ENCODE peak calls at places on chromosomes 4 and X, in seven cellular contexts. W is glutamatergic neuron, A is breast epithelium, N is astrocyte, J is Calu3, M is Peyer's patch, T is left ventricle myocardium inferior. K is an unnamed sample.

GRCh38 chr4:138909605-138910004 is 106.0 kb upstream of the NOCT start:
- DNase-seq in W (no peak), A (no peak), N (no peak), J (no peak), M (no peak), T (no peak), K (no peak)

GRCh38 chrX:10173331-10173900 is 16.6 kb downstream of the CLCN4 start:
- DNase-seq in W (peak), A (peak), N (peak), J (peak), M (no peak), T (no peak), K (peak)

GRCh38 chrX:109632906-109633504 is 8.0 kb upstream of the KCNE5 start:
- DNase-seq in W (peak), A (no peak), N (no peak), J (peak), M (no peak), T (no peak), K (no peak)

GRCh38 chrX:23118890-23119527 is 119.2 kb downstream of the DDX53 start:
- DNase-seq in W (no peak), A (no peak), N (peak), J (peak), M (no peak), T (no peak), K (no peak)

GRCh38 chr4:187236491-187236890 is 512.8 kb upstream of the FAT1 start:
- DNase-seq in W (no peak), A (no peak), N (peak), J (no peak), M (no peak), T (no peak), K (no peak)

GRCh38 chrX:11100281-11101035 is 10.7 kb upstream of the HCCS start:
- DNase-seq in W (peak), A (no peak), N (peak), J (peak), M (no peak), T (no peak), K (no peak)

GRCh38 chrX:96563663-96564062 is 121.0 kb upstream of the DIAPH2 start:
- DNase-seq in W (no peak), A (no peak), N (no peak), J (no peak), M (no peak), T (no peak), K (no peak)

GRCh38 chr4:11355224-11355623 is 73.5 kb downstream of the HS3ST1 start:
- DNase-seq in W (no peak), A (no peak), N (no peak), J (no peak), M (no peak), T (no peak), K (no peak)

GRCh38 chrX:139200793-139201192 is 329.7 kb upstream of the F9 start:
- DNase-seq in W (no peak), A (no peak), N (peak), J (no peak), M (no peak), T (no peak), K (no peak)

GRCh38 chr4:82811838-82812672 is 13.5 kb upstream of the SCD5 start:
- DNase-seq in W (no peak), A (no peak), N (peak), J (no peak), M (no peak), T (no peak), K (no peak)

GRCh38 chrX:64204701-64205440 is 637 bp downstream of the AMER1 start:
- DNase-seq in W (peak), A (no peak), N (peak), J (peak), M (peak), T (peak), K (no peak)

GRCh38 chrX:77785400-77785745 is 643 bp downstream of the ATRX start:
- DNase-seq in W (peak), A (no peak), N (no peak), J (peak), M (no peak), T (no peak), K (no peak)

GRCh38 chr4:23889814-23890269 is at the start of gene PPARGC1A:
- DNase-seq in W (no peak), A (no peak), N (peak), J (peak), M (peak), T (peak), K (no peak)

GRCh38 chrX:19514791-19515614 is at the start of gene MAP3K15:
- DNase-seq in W (peak), A (no peak), N (no peak), J (peak), M (peak), T (peak), K (no peak)

GRCh38 chrX:91435465-91435864 is 826 bp downstream of the PABPC5 start:
- DNase-seq in W (peak), A (no peak), N (no peak), J (no peak), M (no peak), T (no peak), K (no peak)

GRCh38 chr4:185235480-185236154 is 26.2 kb downstream of the SNX25 start:
- DNase-seq in W (no peak), A (no peak), N (peak), J (peak), M (peak), T (no peak), K (no peak)

GRCh38 chrX:150704030-150704613 is 10.9 kb downstream of the MTMR1 start:
- DNase-seq in W (no peak), A (no peak), N (peak), J (peak), M (no peak), T (no peak), K (no peak)

GRCh38 chrX:139691843-139692505 is 16.0 kb downstream of the MCF2 start:
- DNase-seq in W (peak), A (no peak), N (no peak), J (peak), M (no peak), T (no peak), K (no peak)

GRCh38 chrX:55240788-55241187 is 20.6 kb downstream of the PAGE5 start:
- DNase-seq in W (no peak), A (no peak), N (no peak), J (no peak), M (no peak), T (no peak), K (no peak)

GRCh38 chr4:189143255-189143654 is 797.4 kb upstream of the FRG1 start:
- DNase-seq in W (no peak), A (no peak), N (no peak), J (peak), M (no peak), T (no peak), K (no peak)

GRCh38 chr4:24686866-24687672 is 102.7 kb upstream of the DHX15 start:
- DNase-seq in W (peak), A (no peak), N (no peak), J (no peak), M (peak), T (peak), K (no peak)

GRCh38 chr4:110442788-110443187 is 33.2 kb upstream of the ENPEP start:
- DNase-seq in W (no peak), A (no peak), N (no peak), J (no peak), M (no peak), T (no peak), K (no peak)

DNA sequence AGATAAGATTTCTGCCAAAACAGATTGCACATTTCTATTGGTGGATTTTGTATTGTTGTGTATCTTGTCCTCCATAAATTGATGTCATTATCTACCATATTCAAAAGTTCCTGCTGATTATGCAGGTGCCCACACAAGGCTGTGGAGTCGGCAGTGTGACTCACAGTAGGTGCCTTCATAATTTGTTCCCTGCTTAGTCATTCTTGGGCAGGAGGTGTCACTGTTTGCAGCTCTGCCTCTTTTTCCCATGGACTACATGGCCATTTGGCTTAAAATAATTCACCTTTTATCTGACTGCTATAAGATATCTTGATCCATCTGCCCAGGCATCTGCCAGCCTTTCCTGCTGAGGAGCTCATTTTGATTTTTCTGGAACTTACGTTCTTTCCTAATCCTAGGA is 33.6 kb upstream of the ENPEP start:
- DNase-seq in W (no peak), A (no peak), N (no peak), J (no peak), M (no peak), T (no peak), K (no peak)
- TF ChIP-seq CTCF in W (no peak), A (no peak), N (no peak), J (no peak), M (peak), T (no peak), K (no peak)

GRCh38 chr4:152581536-152582160 is 45.8 kb upstream of the FBXW7 start:
- DNase-seq in W (no peak), A (no peak), N (no peak), J (no peak), M (no peak), T (no peak), K (no peak)
- TF ChIP-seq CTCF in W (no peak), A (no peak), N (no peak), J (no peak), M (no peak), T (no peak), K (no peak)

GRCh38 chr4:168528131-168528949 is 31.5 kb downstream of the PALLD start:
- DNase-seq in W (no peak), A (no peak), N (peak), J (no peak), M (no peak), T (no peak), K (no peak)
- TF ChIP-seq CTCF in W (no peak), A (no peak), N (no peak), J (no peak), M (no peak), T (no peak), K (no peak)

DNA sequence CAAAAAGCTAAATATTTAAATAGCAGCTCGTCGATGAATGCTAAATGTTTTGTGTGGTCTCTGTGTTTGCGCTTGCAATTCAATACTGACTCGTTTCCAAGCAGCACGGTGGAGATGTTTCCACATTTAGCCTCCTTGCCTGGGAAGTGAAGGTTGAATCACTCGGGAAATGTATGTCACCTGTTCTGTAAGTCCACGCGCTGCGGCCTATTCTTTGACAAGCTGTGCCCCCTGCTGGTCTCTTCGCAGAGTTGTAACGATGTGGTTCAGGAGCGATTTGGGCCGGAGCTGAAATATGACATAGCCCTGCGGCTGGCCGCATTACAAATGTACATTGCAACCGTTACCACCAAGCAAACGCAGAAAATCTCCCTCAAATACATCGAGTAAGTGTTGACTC is 89.6 kb upstream of the PRPS2 start:
- DNase-seq in W (peak), A (peak), N (peak), J (peak), M (peak), T (peak), K (no peak)
- TF ChIP-seq CTCF in W (peak), A (peak), N (peak), J (peak), M (peak), T (peak), K (no peak)

GRCh38 chr4:151408630-151409469 is at the start of gene FHIP1A:
- DNase-seq in W (peak), A (peak), N (peak), J (peak), M (peak), T (peak), K (peak)
- TF ChIP-seq CTCF in W (no peak), A (no peak), N (no peak), J (no peak), M (peak), T (peak), K (no peak)

GRCh38 chr4:100742045-100742444 is 224.2 kb upstream of the EMCN start:
- DNase-seq in W (no peak), A (no peak), N (peak), J (peak), M (no peak), T (no peak), K (no peak)
- TF ChIP-seq CTCF in W (no peak), A (no peak), N (peak), J (no peak), M (peak), T (peak), K (no peak)

DNA sequence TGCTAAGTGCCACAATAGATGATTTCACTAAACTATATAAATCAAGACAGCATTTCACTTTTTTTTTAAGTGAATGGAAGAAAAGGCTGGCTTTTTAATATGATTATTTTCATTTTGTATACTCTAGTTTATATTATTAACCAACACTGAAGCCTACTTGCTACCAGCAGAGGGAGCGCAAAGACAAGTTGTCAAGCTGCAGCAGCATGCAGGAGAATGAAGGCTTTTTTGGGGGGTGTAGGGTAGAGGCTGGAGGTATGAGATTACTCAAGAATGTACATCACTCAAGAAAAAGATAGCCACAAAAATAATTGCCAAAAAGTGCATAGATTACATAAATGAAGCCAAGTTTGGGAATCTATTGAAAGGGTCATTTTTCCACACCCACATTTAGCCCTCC is 519.5 kb downstream of the FGF13 start:
- DNase-seq in W (peak), A (no peak), N (no peak), J (peak), M (no peak), T (no peak), K (no peak)
- TF ChIP-seq CTCF in W (peak), A (peak), N (peak), J (no peak), M (no peak), T (peak), K (no peak)

GRCh38 chr4:110396963-110397362 is 79.0 kb upstream of the ENPEP start:
- DNase-seq in W (no peak), A (no peak), N (no peak), J (no peak), M (no peak), T (no peak), K (no peak)
- TF ChIP-seq CTCF in W (no peak), A (no peak), N (no peak), J (no peak), M (no peak), T (no peak), K (no peak)

GRCh38 chr4:1763550-1764080 is 29.5 kb upstream of the FGFR3 start:
- DNase-seq in W (no peak), A (no peak), N (no peak), J (no peak), M (peak), T (no peak), K (no peak)
- TF ChIP-seq CTCF in W (no peak), A (no peak), N (no peak), J (no peak), M (no peak), T (peak), K (no peak)

K was measured in omental fat pad.